ENCODE peak calls at places on chromosomes 16 and 17, in six cellular contexts. W is cardiac fibroblast, L is HFFc6, H is WTC11, V is AG10803, C is body of pancreas. O is an unnamed sample.

GRCh38 chr17:17911003-17911613 is 61.1 kb downstream of the TOM1L2 start:
- DNase-seq in W (no peak), L (no peak), H (no peak), V (no peak), C (no peak), O (peak)

GRCh38 chr16:8972843-8973586 is 9.3 kb upstream of the USP7 start:
- DNase-seq in W (peak), L (peak), H (no peak), V (peak), C (no peak), O (no peak)

GRCh38 chr16:85423631-85424030 is 189.5 kb upstream of the GSE1 start:
- DNase-seq in W (no peak), L (no peak), H (no peak), V (no peak), C (peak), O (no peak)

GRCh38 chr17:77155125-77155524 is 14.4 kb downstream of the SEC14L1 start:
- DNase-seq in W (no peak), L (no peak), H (no peak), V (no peak), C (no peak), O (no peak)

GRCh38 chr16:2284797-2285576 is 17.1 kb upstream of the RNPS1 start:
- DNase-seq in W (no peak), L (no peak), H (no peak), V (no peak), C (no peak), O (no peak)

GRCh38 chr17:71157297-71157696 is 963.5 kb upstream of the SOX9 start:
- DNase-seq in W (no peak), L (no peak), H (no peak), V (no peak), C (no peak), O (no peak)

GRCh38 chr16:9075299-9076071 is 16.0 kb upstream of the HAPSTR1 start:
- DNase-seq in W (no peak), L (no peak), H (no peak), V (no peak), C (no peak), O (no peak)

GRCh38 chr17:27810211-27810901 is 10.0 kb upstream of the NOS2 start:
- DNase-seq in W (no peak), L (no peak), H (no peak), V (no peak), C (no peak), O (no peak)

GRCh38 chr17:65332375-65332774 is 195.2 kb downstream of the RGS9 start:
- DNase-seq in W (peak), L (peak), H (no peak), V (peak), C (no peak), O (no peak)

GRCh38 chr16:63907251-63907650 is 1214.6 kb downstream of the CDH11 start:
- DNase-seq in W (no peak), L (no peak), H (no peak), V (no peak), C (no peak), O (no peak)

GRCh38 chr16:69698404-69698803 is 28.0 kb downstream of the NQO1 start:
- DNase-seq in W (no peak), L (no peak), H (no peak), V (no peak), C (no peak), O (no peak)

GRCh38 chr17:5122586-5123342 is 6.9 kb downstream of the USP6 start:
- DNase-seq in W (peak), L (no peak), H (peak), V (no peak), C (peak), O (peak)

GRCh38 chr16:353404-354285 is 1.1 kb upstream of the AXIN1 start:
- DNase-seq in W (no peak), L (no peak), H (no peak), V (no peak), C (no peak), O (no peak)

GRCh38 chr17:10815318-10815717 is 11.4 kb upstream of the TMEM238L start:
- DNase-seq in W (no peak), L (no peak), H (no peak), V (no peak), C (no peak), O (no peak)

GRCh38 chr16:1913327-1914083 is 4.7 kb downstream of the HS3ST6 start:
- DNase-seq in W (no peak), L (no peak), H (no peak), V (no peak), C (peak), O (no peak)

GRCh38 chr17:74641224-74641948 is 17.8 kb upstream of the CD300E start:
- DNase-seq in W (no peak), L (no peak), H (no peak), V (no peak), C (no peak), O (no peak)

GRCh38 chr16:51119576-51120288 is 31.3 kb downstream of the SALL1 start:
- DNase-seq in W (no peak), L (no peak), H (no peak), V (peak), C (no peak), O (no peak)

GRCh38 chr17:36849871-36850348 is 87.4 kb upstream of the LHX1 start:
- DNase-seq in W (peak), L (peak), H (no peak), V (peak), C (no peak), O (no peak)

GRCh38 chr16:1788095-1788707 is 5.3 kb downstream of the IGFALS start:
- DNase-seq in W (no peak), L (no peak), H (no peak), V (no peak), C (peak), O (no peak)

GRCh38 chr17:7523033-7523432 is 25.8 kb upstream of the TNFSF12 start:
- DNase-seq in W (peak), L (peak), H (peak), V (no peak), C (peak), O (peak)

GRCh38 chr16:81623365-81624102 is 155.6 kb upstream of the PLCG2 start:
- DNase-seq in W (peak), L (peak), H (peak), V (peak), C (peak), O (peak)

GRCh38 chr16:24800586-24800985 is 45.2 kb upstream of the SLC5A11 start:
- DNase-seq in W (peak), L (peak), H (no peak), V (peak), C (no peak), O (no peak)

DNA sequence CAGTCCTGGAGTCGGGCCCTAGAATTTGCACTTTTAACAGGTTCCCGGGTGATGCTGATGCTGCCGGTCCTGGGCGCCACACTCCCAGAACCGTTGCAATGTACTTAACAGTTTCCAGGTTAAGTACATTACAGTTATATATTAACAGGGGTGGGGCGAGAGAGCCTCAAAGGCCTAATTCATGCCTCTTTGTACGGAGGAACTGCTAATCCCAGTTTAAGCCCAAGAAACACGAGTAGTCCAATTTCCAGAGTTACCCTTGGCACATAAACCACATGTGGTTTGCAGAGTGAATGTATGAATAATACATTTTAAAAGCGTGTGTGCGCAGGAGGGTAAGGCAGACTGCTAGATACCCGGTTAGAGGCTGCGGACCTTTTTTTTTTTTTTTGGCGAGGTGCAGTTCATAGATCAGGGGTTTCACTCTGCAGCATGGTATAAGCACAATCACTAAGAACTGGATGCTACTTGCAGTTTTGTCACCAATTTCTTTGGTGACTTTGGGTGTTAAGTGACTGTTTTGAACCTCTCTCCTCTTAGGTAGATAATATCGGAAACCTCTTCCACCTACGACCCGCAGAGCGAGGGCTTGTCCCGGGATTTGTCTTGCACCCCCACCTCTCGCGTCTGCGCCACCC is 714 bp downstream of the COX11 start:
- DNase-seq in W (peak), L (peak), H (no peak), V (peak), C (peak), O (no peak)
- TF ChIP-seq CTCF in W (no peak), L (no peak), H (no peak), V (no peak), C (no peak), O (no peak)

GRCh38 chr17:42251115-42251514 is 25.1 kb downstream of the STAT5B start:
- DNase-seq in W (peak), L (no peak), H (no peak), V (no peak), C (no peak), O (no peak)
- TF ChIP-seq CTCF in W (peak), L (peak), H (no peak), V (peak), C (peak), O (peak)

GRCh38 chr17:81683584-81684441 is at the start of the genes ARL16 and HGS:
- DNase-seq in W (peak), L (peak), H (peak), V (peak), C (peak), O (peak)
- TF ChIP-seq CTCF in W (no peak), L (peak), H (no peak), V (no peak), C (peak), O (no peak)

GRCh38 chr16:88697831-88698693 is 8.1 kb downstream of the RNF166 start:
- DNase-seq in W (no peak), L (no peak), H (peak), V (no peak), C (peak), O (no peak)
- TF ChIP-seq CTCF in W (peak), L (peak), H (peak), V (no peak), C (peak), O (peak)

GRCh38 chr17:45315583-45316270 is 1.1 kb downstream of the MAP3K14 start:
- DNase-seq in W (no peak), L (no peak), H (no peak), V (no peak), C (no peak), O (no peak)

GRCh38 chr17:45317113-45317820 is 447 bp upstream of the MAP3K14 start:
- DNase-seq in W (peak), L (peak), H (peak), V (peak), C (peak), O (peak)

GRCh38 chr17:45318561-45319230 is 1.9 kb upstream of the MAP3K14 start:
- DNase-seq in W (no peak), L (no peak), H (no peak), V (no peak), C (no peak), O (no peak)

GRCh38 chr17:45314761-45315549 is 1.9 kb downstream of the MAP3K14 start:
- DNase-seq in W (no peak), L (no peak), H (no peak), V (no peak), C (no peak), O (no peak)

GRCh38 chr17:45316271-45317112 is at the start of gene MAP3K14:
- DNase-seq in W (peak), L (peak), H (peak), V (peak), C (peak), O (peak)
- TF ChIP-seq CTCF in W (peak), L (no peak), H (no peak), V (peak), C (peak), O (peak)

DNA sequence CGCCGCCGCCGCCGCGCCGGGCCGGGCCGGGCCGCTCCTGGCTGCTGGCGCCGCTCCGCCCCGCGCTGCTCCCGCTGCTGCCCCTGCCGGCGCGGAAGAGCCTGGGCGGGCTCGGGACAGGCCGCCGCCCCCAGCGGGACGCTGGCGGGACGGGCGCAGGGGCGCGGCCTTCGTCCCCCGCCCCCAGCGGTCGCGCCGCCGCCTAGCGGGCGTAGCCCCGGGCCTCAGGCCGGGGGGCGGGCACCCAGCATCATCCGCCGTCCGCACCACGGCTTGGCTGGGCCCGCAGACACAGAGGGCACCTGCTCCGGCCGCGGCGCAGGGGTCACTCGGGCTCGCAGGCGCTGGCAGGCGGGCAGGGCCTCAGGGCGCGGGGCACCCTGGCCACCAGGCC is at the start of gene AMFR:
- DNase-seq in W (peak), L (peak), H (peak), V (peak), C (peak), O (peak)
- TF ChIP-seq CTCF in W (peak), L (peak), H (peak), V (no peak), C (peak), O (peak)

GRCh38 chr16:67326472-67327309 is at the start of the genes KCTD19 and LRRC36:
- DNase-seq in W (no peak), L (no peak), H (peak), V (no peak), C (peak), O (peak)
- TF ChIP-seq CTCF in W (peak), L (peak), H (peak), V (peak), C (peak), O (peak)

GRCh38 chr16:4271176-4272113 is 1.4 kb downstream of the TFAP4 start:
- DNase-seq in W (peak), L (peak), H (peak), V (peak), C (peak), O (peak)
- TF ChIP-seq CTCF in W (no peak), L (peak), H (no peak), V (no peak), C (peak), O (no peak)

GRCh38 chr16:13510425-13511151 is 409.4 kb upstream of the ERCC4 start:
- DNase-seq in W (no peak), L (no peak), H (no peak), V (no peak), C (no peak), O (no peak)
- TF ChIP-seq CTCF in W (no peak), L (peak), H (peak), V (no peak), C (no peak), O (peak)

DNA sequence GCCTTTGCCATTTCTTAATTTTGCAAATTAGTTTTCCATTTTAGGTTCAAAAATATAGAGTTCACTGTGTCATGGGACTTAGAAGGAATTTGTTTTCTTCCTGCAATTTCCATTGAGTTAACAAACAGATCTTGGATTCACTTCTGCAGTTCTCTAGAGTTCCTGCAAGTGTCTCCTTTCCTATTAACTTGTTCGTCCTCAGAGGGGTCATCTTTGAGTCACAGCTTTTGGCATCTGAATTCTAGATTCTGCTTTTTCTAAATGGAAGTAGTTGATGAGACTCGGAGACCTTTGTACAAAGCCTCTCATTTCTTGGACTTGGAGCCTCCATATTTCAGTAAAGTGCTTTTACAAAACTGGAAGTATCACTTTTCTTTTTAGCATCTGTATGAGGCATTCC is 323.3 kb downstream of the BCAS3 start:
- DNase-seq in W (peak), L (peak), H (no peak), V (peak), C (no peak), O (no peak)
- TF ChIP-seq CTCF in W (peak), L (peak), H (no peak), V (peak), C (no peak), O (peak)

O was measured in neural crest cell.